ENCODE peak calls at places on chromosomes 5 and 9, in six cellular contexts. A is fibroblast of mammary gland, K is cardiac fibroblast, I is right atrium auricular region, F is ovary, H is right lobe of liver. Q is an unnamed sample.

GRCh38 chr5:150065886-150066285 is 20.5 kb downstream of the CSF1R start:
- DNase-seq in A (peak; percentile 60), K (peak; percentile 85), I (no peak), F (no peak), H (no peak), Q (no peak)

GRCh38 chr5:140509898-140510297 is 37.6 kb upstream of the EIF4EBP3 start:
- DNase-seq in A (no peak), K (no peak), I (no peak), F (no peak), H (no peak), Q (no peak)

GRCh38 chr5:102561894-102562760 is 63.3 kb upstream of the SLCO6A1 start:
- DNase-seq in A (peak; percentile 50), K (peak; percentile 61), I (no peak), F (no peak), H (no peak), Q (no peak)

GRCh38 chr9:69386651-69387050 is 61.6 kb downstream of the ENTREP1 start:
- DNase-seq in A (no peak), K (no peak), I (no peak), F (no peak), H (no peak), Q (no peak)

GRCh38 chr9:74771672-74772071 is 116.0 kb downstream of the TRPM6 start:
- DNase-seq in A (no peak), K (no peak), I (no peak), F (no peak), H (no peak), Q (no peak)

GRCh38 chr5:134595458-134595838 is 37.2 kb downstream of the SAR1B start:
- DNase-seq in A (no peak), K (no peak), I (no peak), F (no peak), H (no peak), Q (no peak)

GRCh38 chr5:1702318-1702717 is 97.3 kb downstream of the MRPL36 start:
- DNase-seq in A (no peak), K (no peak), I (no peak), F (no peak), H (no peak), Q (no peak)

GRCh38 chr5:177291735-177292134 is 11.8 kb downstream of the RAB24 start:
- DNase-seq in A (no peak), K (no peak), I (no peak), F (no peak), H (no peak), Q (no peak)

GRCh38 chr9:79572891-79573696 is 1.3 kb downstream of the TLE4 start:
- DNase-seq in A (no peak), K (no peak), I (no peak), F (peak; percentile 54), H (peak; percentile 77), Q (no peak)

DNA sequence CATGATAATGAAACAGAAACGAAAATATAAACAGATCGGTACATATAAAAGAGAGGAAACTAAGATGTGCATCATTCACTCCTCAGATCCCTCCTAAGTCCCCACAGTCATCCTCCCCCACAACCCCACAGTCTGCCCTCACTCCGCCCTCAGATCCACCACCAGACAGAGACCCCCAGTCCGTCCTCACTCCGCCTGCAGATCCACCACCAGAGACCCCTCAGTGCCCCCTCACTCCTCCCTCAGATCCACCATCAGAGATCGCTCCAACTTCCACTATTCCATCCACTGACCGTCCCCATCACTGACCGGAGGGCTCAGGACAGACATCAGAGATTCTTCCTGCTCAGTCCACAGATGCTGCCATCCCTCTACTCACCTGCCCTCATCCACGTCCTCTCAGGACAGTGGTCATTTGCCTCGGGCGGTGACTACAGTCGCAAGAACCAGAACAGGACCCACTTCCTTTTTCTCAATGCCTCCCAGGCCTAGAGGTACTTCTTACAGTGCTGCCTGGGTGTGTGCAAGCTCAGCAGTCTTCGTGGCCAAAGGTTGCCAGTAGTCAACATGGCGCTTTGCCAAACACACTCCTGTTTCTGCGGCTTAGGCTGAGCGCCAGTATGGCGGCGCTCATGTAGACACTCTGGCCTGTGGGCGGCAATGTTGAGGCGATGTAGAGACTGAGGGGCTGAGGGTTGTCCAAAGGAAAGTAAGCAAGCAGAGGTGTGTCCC is 8.3 kb upstream of the SPATA31C1 start:
- DNase-seq in A (peak; percentile 16), K (no peak), I (no peak), F (no peak), H (peak; percentile 90), Q (no peak)
- TF ChIP-seq CTCF in A (no peak), K (no peak), I (no peak), F (no peak), H (peak; percentile 47), Q (no peak)

GRCh38 chr9:124761196-124761595 is 9.9 kb downstream of the NR6A1 start:
- DNase-seq in A (no peak), K (no peak), I (no peak), F (no peak), H (no peak), Q (no peak)

GRCh38 chr9:124762633-124763032 is 8.5 kb downstream of the NR6A1 start:
- DNase-seq in A (no peak), K (no peak), I (no peak), F (no peak), H (no peak), Q (no peak)

GRCh38 chr9:124759327-124759726 is 11.8 kb downstream of the NR6A1 start:
- DNase-seq in A (no peak), K (no peak), I (no peak), F (no peak), H (no peak), Q (no peak)

GRCh38 chr9:124761710-124762109 is 9.4 kb downstream of the NR6A1 start:
- DNase-seq in A (no peak), K (no peak), I (no peak), F (no peak), H (no peak), Q (no peak)

GRCh38 chr9:124760719-124761118 is 10.4 kb downstream of the NR6A1 start:
- DNase-seq in A (no peak), K (no peak), I (no peak), F (no peak), H (no peak), Q (no peak)
- H3K4me3 ChIP-seq in A (no peak overlapping the region), K (no peak overlapping the region), I (no peak overlapping the region), F (no peak overlapping the region), H (no peak overlapping the region), Q (no peak overlapping the region)

DNA sequence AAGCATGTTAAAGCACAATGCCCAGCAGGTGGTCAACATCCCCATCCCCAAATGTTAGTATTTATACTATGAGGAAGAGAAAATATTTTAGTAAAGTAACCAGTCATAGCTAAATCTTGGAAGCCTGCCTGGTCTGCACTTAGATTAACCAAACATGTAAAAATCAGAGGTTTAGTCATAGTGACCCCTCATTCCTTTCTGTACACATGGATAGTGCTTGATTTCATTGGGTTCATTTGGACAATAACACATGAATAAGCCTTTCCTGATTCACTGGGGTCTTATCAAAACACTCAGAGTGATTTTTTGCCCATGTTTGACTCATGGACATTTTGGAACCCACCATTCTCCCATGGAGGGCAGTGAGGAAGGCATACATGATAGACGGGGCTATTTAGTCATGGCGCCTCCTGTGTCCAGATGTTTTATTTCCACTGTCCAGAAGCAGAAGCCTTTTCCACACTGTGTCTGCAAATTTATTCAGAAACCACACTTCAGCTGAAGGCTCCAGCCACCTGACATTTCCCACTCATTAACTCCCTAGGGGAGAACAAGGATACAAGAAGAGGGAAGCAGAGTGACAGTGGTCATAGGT is 32.5 kb downstream of the OR1J1 start:
- DNase-seq in A (peak; percentile 98), K (peak; percentile 95), I (no peak), F (no peak), H (no peak), Q (peak; percentile 47)
- TF ChIP-seq CTCF in A (peak; percentile 16), K (no peak), I (no peak), F (no peak), H (no peak), Q (no peak)

DNA sequence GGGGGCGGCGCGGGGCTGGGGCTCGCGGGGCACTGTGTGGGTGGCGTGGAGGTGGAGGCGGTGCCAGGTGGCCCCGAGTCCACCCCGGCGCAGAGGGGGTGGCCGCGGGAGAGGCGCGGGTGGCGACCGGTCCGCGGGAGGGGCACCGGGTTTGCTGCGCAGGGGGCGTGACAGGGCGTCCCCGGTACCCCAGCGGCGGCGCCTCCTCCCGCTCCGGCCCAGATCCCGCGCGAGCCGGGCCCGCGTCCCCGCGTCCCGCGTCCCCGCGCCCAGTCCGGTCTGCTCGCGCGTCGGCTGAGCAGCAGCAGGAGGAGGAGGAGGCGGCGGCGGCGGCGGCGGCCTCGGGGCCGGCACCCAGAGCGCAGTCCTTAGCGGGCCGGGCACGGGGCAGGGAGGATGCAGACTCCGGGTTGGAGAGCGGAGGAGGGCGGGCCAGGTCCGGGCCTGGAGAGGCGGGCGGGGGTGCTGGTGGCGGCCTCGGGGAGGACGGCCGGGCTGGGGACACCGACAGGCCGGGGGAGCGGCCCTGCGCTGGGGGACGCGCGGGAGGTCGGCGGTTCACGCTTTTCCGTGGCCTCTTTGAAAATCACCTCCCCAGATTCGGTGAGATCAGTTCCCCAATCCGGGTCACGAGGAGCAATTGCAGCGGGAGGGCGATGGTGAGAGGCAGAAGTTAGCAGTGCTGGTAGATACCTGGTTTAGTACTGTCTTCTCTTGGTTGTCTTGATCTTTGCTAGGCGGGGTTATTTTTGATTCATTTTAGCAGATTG is 1.6 kb downstream of the TRIO start:
- DNase-seq in A (peak; percentile 78), K (peak; percentile 88), I (peak; percentile 66), F (peak; percentile 58), H (peak; percentile 75), Q (no peak)
- H3K4me3 ChIP-seq in A (peak overlapping the region; percentile 95), K (peak overlapping the region; percentile 97), I (peak overlapping the region; percentile 83), F (peak overlapping the region; percentile 78), H (peak overlapping the region; percentile 75), Q (peak overlapping the region; percentile 95)

DNA sequence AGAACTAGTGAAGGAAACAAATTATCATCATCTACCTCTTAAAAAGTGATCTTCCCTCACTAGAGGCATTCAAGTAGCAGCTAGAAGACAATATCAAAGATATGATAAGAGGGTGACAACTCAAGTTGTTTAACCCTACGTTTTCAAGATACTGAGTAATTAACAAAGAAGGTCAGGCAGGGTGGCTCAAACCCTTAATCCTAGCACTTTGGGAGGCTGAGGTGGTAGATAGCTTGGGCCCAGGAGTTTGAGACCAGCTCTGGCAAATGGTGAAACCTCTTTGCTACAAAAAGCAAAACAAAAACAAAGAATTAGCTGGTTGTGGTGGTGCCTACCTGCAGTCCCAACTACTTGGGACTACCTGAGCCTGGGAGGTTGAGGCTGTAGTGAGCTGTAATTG is 408.2 kb upstream of the TUSC1 start:
- DNase-seq in A (no peak), K (no peak), I (no peak), F (no peak), H (no peak), Q (no peak)
- TF ChIP-seq CTCF in A (no peak), K (no peak), I (no peak), F (no peak), H (no peak), Q (no peak)

GRCh38 chr9:4144869-4145268 is 155.0 kb downstream of the GLIS3 start:
- DNase-seq in A (peak; percentile 36), K (peak; percentile 58), I (no peak), F (no peak), H (no peak), Q (no peak)
- H3K4me3 ChIP-seq in A (no peak overlapping the region), K (no peak overlapping the region), I (no peak overlapping the region), F (no peak overlapping the region), H (peak overlapping the region; percentile 17), Q (no peak overlapping the region)

GRCh38 chr5:111223790-111224560 is at the start of gene CAMK4:
- DNase-seq in A (peak; percentile 66), K (peak; percentile 66), I (no peak), F (peak; percentile 58), H (peak; percentile 62), Q (no peak)
- TF ChIP-seq CTCF in A (peak; percentile 7), K (peak; percentile 16), I (no peak), F (no peak), H (peak; percentile 8), Q (peak; percentile 32)

GRCh38 chr5:151345808-151346478 is 1.4 kb downstream of the SLC36A2 start:
- DNase-seq in A (peak; percentile 59), K (peak; percentile 32), I (no peak), F (no peak), H (no peak), Q (no peak)
- H3K4me3 ChIP-seq in A (no peak overlapping the region), K (no peak overlapping the region), I (no peak overlapping the region), F (no peak overlapping the region), H (no peak overlapping the region), Q (no peak overlapping the region)

GRCh38 chr5:10724799-10725507 is 36.1 kb downstream of the DAP start:
- DNase-seq in A (peak; percentile 92), K (peak; percentile 91), I (peak; percentile 80), F (no peak), H (no peak), Q (no peak)
- TF ChIP-seq CTCF in A (peak; percentile 56), K (peak; percentile 63), I (no peak), F (no peak), H (no peak), Q (no peak)

Q was measured in AG04449.